ENCODE peak calls at places on chromosomes 11 and 22, in nine cellular contexts. Y is astrocyte of the spinal cord; A is CD4-positive, alpha-beta T cell; V is body of pancreas; Q is foreskin fibroblast; E is GM12878; W is heart left ventricle; D is fibroblast of the aortic adventitia; R is dorsolateral prefrontal cortex. H is an unnamed sample.
A peak's percentile ranks its signal among the peaks of the same experiment; 100 is the strongest.

GRCh38 chr22:45082795-45083194 is 73.0 kb upstream of the PHF21B start:
- DNase-seq in D (peak; percentile 5), A (no peak), Y (no peak), V (no peak), Q (peak; percentile 26), R (no peak), W (no peak), E (no peak), H (no peak)

GRCh38 chr22:23820748-23821211 is 18.0 kb downstream of the DERL3 start:
- DNase-seq in E (no peak), V (no peak), W (no peak), D (no peak), Q (no peak), Y (no peak), R (no peak), A (no peak), H (no peak)

GRCh38 chr11:57316017-57316416 is 8.7 kb downstream of the TNKS1BP1 start:
- DNase-seq in V (no peak), R (no peak), Q (no peak), W (no peak), Y (no peak), D (no peak), A (no peak), E (no peak), H (no peak)

GRCh38 chr22:39384750-39385480 is 14.7 kb upstream of the TAB1 start:
- DNase-seq in W (no peak), Q (peak; percentile 62), R (no peak), V (no peak), D (no peak), Y (no peak), A (no peak), E (no peak), H (no peak)

GRCh38 chr11:20274031-20274430 is 89.5 kb upstream of the HTATIP2 start:
- DNase-seq in Q (no peak), V (no peak), D (no peak), R (no peak), A (no peak), Y (no peak), W (no peak), E (no peak), H (no peak)

GRCh38 chr22:38699784-38700183 is 959 bp downstream of the JOSD1 start:
- DNase-seq in A (no peak), W (no peak), Q (peak; percentile 62), E (no peak), Y (peak; percentile 44), R (no peak), D (peak; percentile 73), V (no peak), H (no peak)

GRCh38 chr11:35061516-35062440 is 77.2 kb upstream of the CD44 start:
- DNase-seq in E (no peak), Q (no peak), Y (no peak), R (no peak), A (no peak), V (no peak), W (no peak), D (no peak), H (no peak)

GRCh38 chr22:26708256-26709009 is 51.0 kb downstream of the MIAT start:
- DNase-seq in A (no peak), Q (peak; percentile 20), Y (no peak), E (peak; percentile 79), D (no peak), R (no peak), W (no peak), V (no peak), H (no peak)

GRCh38 chr11:5719703-5720495 is 16.3 kb upstream of the OR56B1 start:
- DNase-seq in W (no peak), Q (no peak), E (no peak), R (no peak), V (no peak), A (no peak), Y (peak; percentile 18), D (no peak), H (no peak)

GRCh38 chr11:12377106-12377823 is at the start of gene PARVA:
- DNase-seq in A (no peak), W (peak; percentile 78), V (peak; percentile 77), R (no peak), Q (peak; percentile 94), E (no peak), Y (peak; percentile 78), D (peak; percentile 82), H (peak; percentile 79)

GRCh38 chr11:67584205-67584880 is 731 bp downstream of the GSTP1 start:
- DNase-seq in Q (peak; percentile 80), A (no peak), Y (peak; percentile 48), W (peak; percentile 85), E (no peak), R (peak; percentile 36), V (peak; percentile 90), D (peak; percentile 58), H (no peak)

GRCh38 chr11:629237-629583 is 2.2 kb upstream of the SCT start:
- DNase-seq in V (no peak), R (no peak), E (no peak), Y (no peak), D (no peak), A (no peak), Q (no peak), W (no peak), H (no peak)

GRCh38 chr22:24566899-24567511 is 11.2 kb downstream of the SNRPD3 start:
- DNase-seq in W (no peak), Y (no peak), A (no peak), E (no peak), R (no peak), V (no peak), D (no peak), Q (peak; percentile 65), H (no peak)

GRCh38 chr11:75851203-75851602 is 36.2 kb downstream of the UVRAG start:
- DNase-seq in V (no peak), W (no peak), E (no peak), R (no peak), D (peak; percentile 62), A (no peak), Q (peak; percentile 41), Y (no peak), H (no peak)

GRCh38 chr11:96013459-96014213 is 89.7 kb upstream of the MTMR2 start:
- DNase-seq in V (no peak), R (no peak), E (no peak), Q (no peak), D (no peak), Y (no peak), A (peak; percentile 25), W (no peak), H (no peak)

GRCh38 chr22:23068832-23069385 is 1.4 kb upstream of the GNAZ start:
- DNase-seq in R (peak; percentile 23), V (peak; percentile 8), Q (no peak), E (no peak), A (no peak), D (no peak), Y (no peak), W (no peak), H (peak; percentile 49)

GRCh38 chr11:118819687-118820086 is 28.7 kb upstream of the DDX6 start:
- DNase-seq in R (no peak), A (no peak), Q (no peak), V (no peak), Y (no peak), E (no peak), D (no peak), W (no peak), H (no peak)

GRCh38 chr22:23392420-23393121 is 187.5 kb downstream of the IGLL1 start:
- DNase-seq in Q (no peak), W (no peak), A (no peak), Y (no peak), R (no peak), D (no peak), V (no peak), E (no peak), H (no peak)

GRCh38 chr11:114738954-114739353 is 60.6 kb downstream of the NXPE2 start:
- DNase-seq in W (no peak), D (peak; percentile 16), E (no peak), R (no peak), Q (peak; percentile 3), A (peak; percentile 4), Y (peak; percentile 39), V (peak; percentile 45), H (no peak)
- TF ChIP-seq CTCF in W (peak; percentile 51), D (peak; percentile 61), E (peak; percentile 82), R (peak; percentile 66), Q (peak; percentile 79), A (peak; percentile 16), Y (peak; percentile 79), V (peak; percentile 57), H (peak; percentile 84)

GRCh38 chr11:63277345-63277943 is 34.0 kb upstream of the SLC22A25 start:
- DNase-seq in D (no peak), A (no peak), Q (no peak), W (no peak), R (no peak), V (no peak), E (no peak), Y (no peak), H (no peak)
- TF ChIP-seq CTCF in D (no peak), A (no peak), Q (no peak), W (no peak), R (no peak), V (no peak), E (peak; percentile 14), Y (no peak), H (no peak)

DNA sequence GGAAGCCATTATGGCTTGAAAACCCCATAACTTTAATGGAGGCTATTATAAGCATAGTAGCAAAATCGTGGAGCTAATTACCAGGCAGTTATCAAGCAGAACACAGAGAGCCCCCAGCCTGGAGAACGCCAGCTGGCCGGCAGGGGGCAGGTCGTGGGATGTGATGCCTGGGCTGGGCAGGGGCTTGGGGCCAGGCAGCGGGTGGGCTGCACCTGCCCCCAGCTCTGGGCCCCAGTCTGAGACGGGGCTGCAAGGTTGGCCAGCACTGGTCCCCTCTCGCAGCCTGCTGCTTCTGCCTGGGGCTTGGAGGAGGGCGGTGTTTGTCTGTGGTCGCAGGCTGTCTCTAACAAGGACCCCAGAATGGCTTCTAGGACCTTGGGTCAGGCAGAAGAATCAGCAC is 20.9 kb downstream of the B3GAT1 start:
- DNase-seq in Q (no peak), E (no peak), R (no peak), A (no peak), Y (no peak), V (no peak), D (no peak), W (no peak), H (no peak)
- TF ChIP-seq CTCF in Q (no peak), E (no peak), R (no peak), A (no peak), Y (no peak), V (no peak), D (no peak), W (no peak), H (no peak)

DNA sequence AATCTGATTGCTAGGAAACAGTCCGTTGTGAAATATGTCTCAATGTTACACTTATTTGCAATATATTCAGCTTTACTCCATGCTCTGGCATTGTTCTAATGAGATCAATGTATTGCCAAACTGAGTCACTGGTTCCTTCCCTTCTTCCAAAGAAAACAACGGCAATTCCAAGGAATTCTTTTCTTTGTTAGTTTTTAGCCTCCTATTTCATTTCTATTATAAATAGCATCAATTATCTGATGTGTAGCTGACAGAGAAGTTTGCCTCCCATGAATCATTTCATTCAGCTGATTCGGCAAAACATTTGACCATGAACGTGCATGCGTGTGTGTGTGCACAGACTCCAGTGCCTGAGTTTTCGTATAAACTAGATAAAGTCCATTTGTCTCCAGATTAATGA is 346.8 kb downstream of the ETS1 start:
- DNase-seq in R (no peak), Y (peak; percentile 16), Q (peak; percentile 8), V (no peak), A (no peak), W (no peak), E (no peak), D (peak; percentile 96), H (no peak)
- TF ChIP-seq CTCF in R (no peak), Y (no peak), Q (no peak), V (no peak), A (no peak), W (no peak), E (no peak), D (no peak), H (no peak)

H was measured in type B pancreatic cell.